ENCODE peak calls at places on chromosomes 11 and 22, in ten cellular contexts. B, G, M, T, Z, F, J, E, R and U are unnamed samples.
A peak's percentile ranks its signal among the peaks of the same experiment; 100 is the strongest.

GRCh38 chr11:115616941-115617340 is 112.7 kb upstream of the CADM1 start:
- DNase-seq in F (no peak), J (peak; percentile 54), M (no peak), R (no peak), E (no peak), T (peak; percentile 44), G (no peak), B (no peak), Z (peak; percentile 24), U (no peak)

GRCh38 chr22:29767289-29768051 is at the start of gene UQCR10:
- DNase-seq in E (peak; percentile 57), M (peak; percentile 98), B (peak; percentile 88), Z (peak; percentile 91), T (peak; percentile 92), R (peak; percentile 85), J (peak; percentile 77), F (peak; percentile 92), G (peak; percentile 90), U (peak; percentile 96)

GRCh38 chr11:92886243-92886905 is 83.1 kb upstream of the MTNR1B start:
- DNase-seq in J (peak; percentile 60), M (no peak), R (peak; percentile 46), G (no peak), B (no peak), F (peak; percentile 64), T (peak; percentile 59), Z (peak; percentile 24), E (no peak), U (no peak)

GRCh38 chr22:27203276-27203660 is 545.9 kb downstream of the MIAT start:
- DNase-seq in M (no peak), G (no peak), F (no peak), E (no peak), R (no peak), B (no peak), Z (no peak), J (no peak), T (no peak), U (no peak)

GRCh38 chr11:71425409-71425808 is 22.8 kb downstream of the DHCR7 start:
- DNase-seq in J (no peak), Z (no peak), G (no peak), E (no peak), B (no peak), F (peak; percentile 33), M (no peak), R (no peak), T (no peak), U (no peak)

GRCh38 chr11:126375726-126376125 is 20.2 kb downstream of the ST3GAL4 start:
- DNase-seq in M (no peak), E (no peak), G (peak; percentile 11), B (no peak), R (no peak), J (peak; percentile 26), F (no peak), Z (no peak), T (no peak), U (no peak)

GRCh38 chr22:46511391-46512370 is 25.7 kb downstream of the CELSR1 start:
- DNase-seq in M (no peak), B (no peak), Z (no peak), E (no peak), R (no peak), T (no peak), J (no peak), F (peak; percentile 41), G (no peak), U (no peak)

GRCh38 chr22:36860017-36860416 is 789 bp upstream of the NCF4 start:
- DNase-seq in B (no peak), Z (no peak), J (no peak), T (no peak), G (no peak), F (peak; percentile 40), M (no peak), R (no peak), E (no peak), U (no peak)

GRCh38 chr11:102760355-102761035 is 19.9 kb downstream of the MMP10 start:
- DNase-seq in R (peak; percentile 41), B (no peak), M (no peak), J (peak; percentile 75), F (no peak), E (no peak), T (peak; percentile 97), G (no peak), Z (no peak), U (no peak)

GRCh38 chr11:44409558-44410236 is 99.8 kb upstream of the ALX4 start:
- DNase-seq in F (no peak), J (no peak), Z (no peak), G (no peak), B (no peak), R (no peak), T (no peak), E (no peak), M (no peak), U (no peak)

GRCh38 chr22:43183496-43184263 is 3.3 kb downstream of the TTLL12 start:
- DNase-seq in F (no peak), E (no peak), B (no peak), Z (no peak), T (peak; percentile 84), M (peak; percentile 25), J (peak; percentile 48), R (no peak), G (no peak), U (no peak)

GRCh38 chr11:6608011-6608410 is 4.0 kb downstream of the TAF10 start:
- DNase-seq in G (no peak), F (no peak), M (no peak), E (no peak), T (no peak), R (no peak), B (no peak), Z (peak; percentile 43), J (no peak), U (no peak)

GRCh38 chr22:21026783-21027692 is 5.3 kb downstream of the SLC7A4 start:
- DNase-seq in E (no peak), G (peak; percentile 56), Z (no peak), M (peak; percentile 85), T (peak; percentile 29), F (no peak), J (no peak), R (no peak), B (no peak), U (no peak)

GRCh38 chr11:118206612-118207031 is 18.2 kb downstream of the JAML start:
- DNase-seq in B (no peak), J (no peak), E (no peak), R (no peak), M (peak; percentile 50), G (no peak), T (peak; percentile 4), Z (no peak), F (no peak), U (no peak)

GRCh38 chr22:37498289-37498909 is 12.2 kb upstream of the MFNG start:
- DNase-seq in Z (no peak), M (peak; percentile 70), E (no peak), J (no peak), F (peak; percentile 66), B (peak; percentile 44), R (no peak), T (no peak), G (no peak), U (no peak)

GRCh38 chr11:34274712-34275398 is 83.0 kb downstream of the ABTB2 start:
- DNase-seq in J (peak; percentile 99), Z (peak; percentile 97), E (no peak), B (no peak), M (peak; percentile 94), G (peak; percentile 88), T (peak; percentile 98), F (no peak), R (peak; percentile 92), U (peak; percentile 87)